ENCODE peak calls at places on chromosomes 16 and 17, in nine cellular contexts. T is A549, R is K562, Z is HepG2, K is transverse colon, W is tibial nerve, U is ovary, J is sigmoid colon, L is suprapubic skin. O is an unnamed sample.

GRCh38 chr17:76726231-76726765 is at the start of gene JMJD6:
- DNase-seq in R (peak), Z (peak), J (peak), L (peak), K (peak), W (peak), U (peak), T (peak), O (peak)

GRCh38 chr17:26765860-26766709 is 527.8 kb upstream of the WSB1 start:
- DNase-seq in L (no peak), R (no peak), U (no peak), W (no peak), J (no peak), T (no peak), K (no peak), Z (no peak), O (no peak)

GRCh38 chr17:27155866-27156265 is 138.0 kb upstream of the WSB1 start:
- DNase-seq in W (no peak), U (no peak), K (no peak), J (no peak), L (peak), T (no peak), R (no peak), Z (no peak), O (no peak)

GRCh38 chr17:18362509-18363020 is 785 bp downstream of the SHMT1 start:
- DNase-seq in L (peak), K (peak), R (no peak), W (peak), Z (peak), J (peak), T (peak), U (peak), O (peak)

GRCh38 chr17:41417576-41418015 is 6.8 kb downstream of the KRT37 start:
- DNase-seq in T (peak), J (no peak), R (peak), Z (peak), K (no peak), L (no peak), W (no peak), U (no peak), O (no peak)

GRCh38 chr16:82924075-82924854 is 297.5 kb downstream of the CDH13 start:
- DNase-seq in Z (no peak), K (peak), L (no peak), J (no peak), U (no peak), R (no peak), W (no peak), T (no peak), O (no peak)

GRCh38 chr16:20904507-20905079 is 4.0 kb downstream of the LYRM1 start:
- DNase-seq in R (no peak), Z (peak), J (no peak), T (no peak), K (no peak), U (no peak), W (peak), L (no peak), O (peak)

GRCh38 chr17:49146620-49147306 is 14.2 kb downstream of the B4GALNT2 start:
- DNase-seq in T (peak), L (no peak), W (no peak), R (no peak), U (no peak), J (no peak), Z (peak), K (no peak), O (no peak)

GRCh38 chr17:57566724-57567123 is 178.4 kb downstream of the CCDC182 start:
- DNase-seq in Z (no peak), W (no peak), U (no peak), R (no peak), K (no peak), T (no peak), L (no peak), J (no peak), O (no peak)

GRCh38 chr16:11793840-11794239 is 3.2 kb downstream of the ZC3H7A start:
- DNase-seq in T (no peak), Z (no peak), U (no peak), R (peak), K (no peak), J (no peak), W (no peak), L (no peak), O (no peak)

GRCh38 chr17:6756425-6757012 is 673 bp downstream of the XAF1 start:
- DNase-seq in R (no peak), J (no peak), Z (no peak), L (no peak), K (no peak), W (no peak), U (no peak), T (no peak), O (no peak)

GRCh38 chr17:18860161-18860972 is 2.4 kb downstream of the PRPSAP2 start:
- DNase-seq in Z (no peak), J (no peak), R (no peak), W (no peak), T (no peak), L (no peak), U (no peak), K (no peak), O (no peak)

GRCh38 chr17:19707728-19708221 is 8.6 kb downstream of the SLC47A2 start:
- DNase-seq in T (no peak), Z (no peak), U (no peak), R (no peak), K (no peak), L (no peak), J (no peak), W (no peak), O (no peak)

GRCh38 chr17:59846391-59847165 is 46.2 kb downstream of the TUBD1 start:
- DNase-seq in W (peak), K (peak), U (peak), Z (peak), R (no peak), T (peak), L (peak), J (peak), O (peak)

GRCh38 chr17:55964191-55964590 is 189.1 kb upstream of the ANKFN1 start:
- DNase-seq in Z (no peak), K (no peak), W (no peak), T (no peak), J (no peak), L (no peak), U (no peak), R (no peak), O (no peak)

GRCh38 chr17:18094409-18094807 is 6.7 kb downstream of the DRG2 start:
- DNase-seq in T (no peak), U (no peak), Z (no peak), L (no peak), J (no peak), W (no peak), R (no peak), K (no peak), O (no peak)

GRCh38 chr17:39791296-39791992 is 53.7 kb downstream of the GRB7 start:
- DNase-seq in W (no peak), R (no peak), U (no peak), L (no peak), K (no peak), T (no peak), J (no peak), Z (no peak), O (no peak)

GRCh38 chr17:40373324-40373723 is 8.8 kb upstream of the GJD3 start:
- DNase-seq in L (no peak), U (no peak), J (no peak), Z (no peak), K (no peak), R (no peak), W (no peak), T (no peak), O (no peak)

GRCh38 chr16:59412275-59412841 is 678.2 kb upstream of the GOT2 start:
- DNase-seq in L (no peak), W (no peak), Z (no peak), U (no peak), T (peak), R (no peak), J (no peak), K (no peak), O (no peak)

GRCh38 chr16:70687671-70688265 is 1.9 kb upstream of the MTSS2 start:
- DNase-seq in R (no peak), K (no peak), T (no peak), U (no peak), Z (no peak), W (no peak), L (no peak), J (no peak), O (no peak)

GRCh38 chr16:70689970-70690905 is 4.4 kb upstream of the MTSS2 start:
- DNase-seq in J (no peak), Z (no peak), T (no peak), K (peak), U (no peak), L (no peak), W (no peak), R (no peak), O (no peak)

GRCh38 chr16:70688266-70688742 is 2.5 kb upstream of the MTSS2 start:
- DNase-seq in W (no peak), Z (no peak), U (peak), K (peak), T (no peak), J (peak), R (no peak), L (no peak), O (peak)

GRCh38 chr16:70687172-70687531 is 1.3 kb upstream of the MTSS2 start:
- DNase-seq in T (no peak), R (no peak), W (no peak), K (no peak), L (no peak), U (no peak), J (no peak), Z (no peak), O (no peak)

GRCh38 chr16:70689035-70689969 is 3.4 kb upstream of the MTSS2 start:
- DNase-seq in R (no peak), L (no peak), J (peak), W (no peak), U (no peak), T (no peak), K (peak), Z (peak), O (peak)
- H3K27ac ChIP-seq in R (no peak), L (peak), J (peak), W (peak), U (peak), T (peak), K (peak), Z (peak), O (peak)

GRCh38 chr16:81807767-81808166 is 28.7 kb downstream of the PLCG2 start:
- DNase-seq in T (no peak), W (no peak), R (no peak), K (no peak), Z (no peak), L (no peak), J (no peak), U (no peak), O (no peak)
- TF ChIP-seq POLR2A in T (no peak), W (no peak), R (no peak), K (no peak), Z (no peak), L (no peak), J (no peak), U (no peak), O (no peak)

DNA sequence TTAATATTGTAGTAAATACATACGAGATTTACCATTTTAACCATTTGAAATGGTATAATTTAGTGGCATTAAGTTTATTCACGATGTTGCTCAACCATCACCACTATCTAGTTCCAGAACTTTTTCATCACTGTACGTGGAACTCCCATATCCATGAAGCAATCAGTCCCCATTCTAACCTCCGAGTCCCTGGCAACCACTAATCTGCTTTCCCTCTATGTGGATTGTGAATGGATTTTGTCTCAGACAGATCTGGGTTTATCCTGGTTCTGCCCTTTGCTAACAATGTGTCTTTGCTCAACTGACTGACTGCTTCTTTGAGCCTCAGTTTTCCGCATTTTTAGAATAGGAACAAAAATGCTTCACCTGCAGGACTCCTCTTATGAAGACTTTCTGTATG is 51.4 kb downstream of the TANGO6 start:
- DNase-seq in J (no peak), Z (no peak), K (no peak), U (no peak), W (no peak), L (peak), T (no peak), R (no peak), O (no peak)
- TF ChIP-seq EP300 in J (no peak), Z (no peak), K (no peak), U (no peak), W (no peak), L (no peak), T (no peak), R (no peak), O (no peak)

GRCh38 chr17:14302421-14303099 is 1.7 kb downstream of the HS3ST3B1 start:
- DNase-seq in K (peak), U (peak), T (peak), J (peak), W (peak), L (peak), Z (peak), R (peak), O (peak)
- H3K27ac ChIP-seq in K (peak), U (peak), T (peak), J (peak), W (no peak), L (peak), Z (peak), R (peak), O (peak)

GRCh38 chr17:2400877-2401425 is at the start of gene MNT:
- DNase-seq in J (peak), Z (peak), T (peak), U (peak), R (peak), W (peak), L (peak), K (peak), O (peak)
- TF ChIP-seq POLR2A in J (no peak), Z (peak), T (peak), U (peak), R (peak), W (peak), L (peak), K (peak), O (no peak)

GRCh38 chr17:4858880-4859260 is 25.7 kb downstream of the MINK1 start:
- DNase-seq in T (no peak), W (no peak), J (peak), Z (no peak), U (peak), R (no peak), K (peak), L (no peak), O (peak)
- TF ChIP-seq EP300 in T (no peak), W (no peak), J (no peak), Z (no peak), U (no peak), R (no peak), K (no peak), L (no peak), O (no peak)

GRCh38 chr17:64042700-64043485 is 22.5 kb upstream of the ICAM2 start:
- DNase-seq in J (no peak), W (no peak), L (no peak), Z (no peak), U (peak), R (no peak), K (no peak), T (no peak), O (no peak)
- H3K27ac ChIP-seq in J (no peak), W (no peak), L (no peak), Z (no peak), U (peak), R (no peak), K (no peak), T (no peak), O (no peak)

DNA sequence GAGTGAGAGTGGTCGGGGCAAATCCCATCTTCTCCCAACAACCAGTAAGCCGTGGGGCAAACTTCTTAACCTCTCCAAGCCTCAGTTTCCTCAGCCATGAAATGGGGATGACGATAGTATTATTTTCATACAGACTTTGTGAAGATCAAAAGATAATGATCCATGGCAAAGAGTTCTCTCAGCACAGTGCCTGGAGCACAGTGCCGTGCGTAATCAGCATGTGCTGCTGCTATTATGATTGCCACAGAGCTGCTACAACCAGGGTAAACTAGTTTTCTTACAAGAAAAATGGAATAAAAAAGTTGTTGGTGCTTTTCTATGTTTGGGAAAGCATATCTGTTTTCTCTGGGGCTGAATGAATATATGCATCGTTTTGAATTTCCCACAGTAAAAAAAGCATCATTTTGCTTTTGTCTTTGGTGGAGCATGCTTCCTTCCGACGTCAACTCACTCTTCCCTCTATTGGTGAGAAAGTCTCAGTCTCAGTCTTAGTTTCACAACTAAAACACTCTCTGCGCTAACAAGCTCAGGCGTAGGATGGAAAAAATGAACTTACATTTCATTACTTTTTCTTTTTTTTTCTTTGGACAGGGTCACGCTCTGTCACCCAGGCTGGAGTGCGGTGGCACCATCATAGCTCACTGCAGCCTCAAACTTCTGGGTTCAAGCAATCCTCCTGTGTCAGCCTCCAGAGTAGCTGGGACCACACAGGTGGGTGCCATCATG is 37.2 kb downstream of the CDK5R1 start:
- DNase-seq in W (no peak), R (no peak), L (peak), J (peak), U (no peak), Z (no peak), T (no peak), K (no peak), O (no peak)
- TF ChIP-seq POLR2A in W (no peak), R (no peak), L (no peak), J (no peak), U (no peak), Z (no peak), T (no peak), K (no peak), O (no peak)

GRCh38 chr16:70271696-70272095 is 17.6 kb downstream of the AARS1 start:
- DNase-seq in Z (no peak), K (no peak), R (peak), J (no peak), T (no peak), U (no peak), L (no peak), W (no peak), O (no peak)

GRCh38 chr16:70270176-70270575 is 18.4 kb upstream of the EXOSC6 start:
- DNase-seq in K (no peak), T (no peak), U (no peak), W (no peak), R (no peak), J (peak), L (no peak), Z (no peak), O (no peak)

GRCh38 chr16:70269471-70269870 is 17.7 kb upstream of the EXOSC6 start:
- DNase-seq in T (no peak), L (no peak), R (peak), J (peak), U (no peak), W (no peak), K (no peak), Z (no peak), O (no peak)

DNA sequence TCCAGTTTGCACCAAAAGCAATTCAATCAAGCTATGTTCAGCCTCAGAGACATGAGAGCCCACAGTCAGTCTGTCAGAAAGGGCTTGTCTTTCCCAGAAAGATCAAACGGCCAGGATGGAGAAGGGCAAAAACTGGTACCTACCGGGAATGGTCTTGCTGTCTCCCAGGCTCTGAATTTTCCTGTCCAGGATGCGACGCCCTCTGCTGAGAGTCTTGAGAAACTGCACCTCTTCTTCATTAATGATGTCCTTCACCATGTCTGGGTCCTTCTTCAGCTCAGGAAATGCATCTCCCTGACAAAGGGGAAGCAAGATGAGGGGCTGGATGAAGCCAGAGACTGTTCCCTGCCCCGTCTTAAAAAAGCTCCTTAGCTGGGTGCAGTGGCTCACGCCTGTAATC is 15.8 kb upstream of the EXOSC6 start:
- DNase-seq in K (peak), J (peak), U (no peak), W (no peak), L (no peak), R (peak), T (peak), Z (peak), O (peak)
- TF ChIP-seq EP300 in K (no peak), J (no peak), U (no peak), W (no peak), L (no peak), R (no peak), T (no peak), Z (no peak), O (no peak)

O was measured in stomach.